ENCODE peak calls at places on chromosomes 6 and 20, in four cellular contexts. F, V, U and T are unnamed samples.

GRCh38 chr20:9147553-9148024 is 78.7 kb downstream of the PLCB4 start:
- DNase-seq in F (peak), V (peak), U (no peak), T (peak)

GRCh38 chr6:24016857-24017256 is 109.2 kb upstream of the NRSN1 start:
- DNase-seq in F (no peak), V (no peak), U (no peak), T (no peak)

GRCh38 chr20:53578492-53579222 is 15.0 kb downstream of the ZNF217 start:
- DNase-seq in F (peak), V (peak), U (no peak), T (peak)

GRCh38 chr20:22567944-22568871 is 16.2 kb downstream of the FOXA2 start:
- DNase-seq in F (no peak), V (no peak), U (no peak), T (no peak)

GRCh38 chr6:104014560-104014959 is 845.2 kb downstream of the HACE1 start:
- DNase-seq in F (no peak), V (no peak), U (no peak), T (no peak)

GRCh38 chr6:158799051-158799792 is 19.9 kb downstream of the EZR start:
- DNase-seq in F (no peak), V (peak), U (no peak), T (no peak)

GRCh38 chr6:123295181-123295580 is 299.1 kb downstream of the CLVS2 start:
- DNase-seq in F (no peak), V (no peak), U (no peak), T (no peak)

GRCh38 chr6:158164564-158164963 is 3.5 kb downstream of the SERAC1 start:
- DNase-seq in F (no peak), V (no peak), U (no peak), T (no peak)

GRCh38 chr20:44384423-44385027 is 29.0 kb downstream of the HNF4A start:
- DNase-seq in F (no peak), V (peak), U (peak), T (no peak)

GRCh38 chr6:135675862-135676261 is 175.6 kb upstream of the PDE7B start:
- DNase-seq in F (peak), V (peak), U (no peak), T (no peak)

GRCh38 chr6:66159937-66160336 is 452.9 kb upstream of the EYS start:
- DNase-seq in F (no peak), V (no peak), U (no peak), T (no peak)

GRCh38 chr6:28947831-28948270 is 24.1 kb upstream of the TRIM27 start:
- DNase-seq in F (no peak), V (peak), U (no peak), T (no peak)

GRCh38 chr6:115782612-115783011 is 278.1 kb downstream of the FRK start:
- DNase-seq in F (no peak), V (no peak), U (no peak), T (no peak)
- H3K4me3 ChIP-seq in F (no peak), V (no peak), U (no peak), T (no peak)

GRCh38 chr20:3679749-3680700 is 1.8 kb downstream of the ADAM33 start:
- DNase-seq in F (peak), V (peak), U (peak), T (peak)

GRCh38 chr20:3680701-3681351 is 984 bp downstream of the ADAM33 start:
- DNase-seq in F (no peak), V (no peak), U (no peak), T (no peak)

GRCh38 chr20:3681931-3682820 is at the start of gene ADAM33:
- DNase-seq in F (no peak), V (no peak), U (no peak), T (no peak)

GRCh38 chr20:3678893-3679720 is 2.7 kb downstream of the ADAM33 start:
- DNase-seq in F (peak), V (no peak), U (no peak), T (no peak)

DNA sequence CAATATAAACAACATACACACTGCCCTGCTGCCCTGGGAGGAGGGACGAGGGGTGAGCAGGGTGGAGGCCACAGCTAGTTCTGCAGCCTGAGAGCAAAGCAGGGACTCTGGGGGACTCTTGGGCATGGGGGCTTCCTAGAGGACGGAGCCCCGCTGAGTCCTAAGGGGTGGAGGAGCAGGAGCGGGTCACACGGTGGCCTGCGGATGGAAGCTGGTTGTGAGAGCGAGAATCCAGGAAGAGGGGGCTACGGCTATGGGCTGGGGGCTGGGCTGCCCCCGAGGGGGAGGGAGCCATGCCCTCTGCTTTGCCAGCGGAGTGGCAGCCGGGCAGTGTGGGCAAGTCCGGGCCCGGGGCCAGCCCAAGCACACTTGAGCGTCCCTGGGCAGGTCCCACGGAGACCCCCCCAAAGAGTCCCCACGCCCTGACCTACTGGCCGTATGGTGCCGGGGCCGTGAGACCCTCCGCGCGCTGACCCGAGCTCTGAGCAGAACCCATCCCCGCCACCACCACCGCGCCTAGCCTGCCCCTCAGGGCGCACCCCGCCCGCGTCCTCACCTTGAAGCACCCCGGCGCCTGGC is 369 bp downstream of the ADAM33 start:
- DNase-seq in F (no peak), V (no peak), U (no peak), T (no peak)
- H3K4me3 ChIP-seq in F (peak), V (peak), U (peak), T (peak)

DNA sequence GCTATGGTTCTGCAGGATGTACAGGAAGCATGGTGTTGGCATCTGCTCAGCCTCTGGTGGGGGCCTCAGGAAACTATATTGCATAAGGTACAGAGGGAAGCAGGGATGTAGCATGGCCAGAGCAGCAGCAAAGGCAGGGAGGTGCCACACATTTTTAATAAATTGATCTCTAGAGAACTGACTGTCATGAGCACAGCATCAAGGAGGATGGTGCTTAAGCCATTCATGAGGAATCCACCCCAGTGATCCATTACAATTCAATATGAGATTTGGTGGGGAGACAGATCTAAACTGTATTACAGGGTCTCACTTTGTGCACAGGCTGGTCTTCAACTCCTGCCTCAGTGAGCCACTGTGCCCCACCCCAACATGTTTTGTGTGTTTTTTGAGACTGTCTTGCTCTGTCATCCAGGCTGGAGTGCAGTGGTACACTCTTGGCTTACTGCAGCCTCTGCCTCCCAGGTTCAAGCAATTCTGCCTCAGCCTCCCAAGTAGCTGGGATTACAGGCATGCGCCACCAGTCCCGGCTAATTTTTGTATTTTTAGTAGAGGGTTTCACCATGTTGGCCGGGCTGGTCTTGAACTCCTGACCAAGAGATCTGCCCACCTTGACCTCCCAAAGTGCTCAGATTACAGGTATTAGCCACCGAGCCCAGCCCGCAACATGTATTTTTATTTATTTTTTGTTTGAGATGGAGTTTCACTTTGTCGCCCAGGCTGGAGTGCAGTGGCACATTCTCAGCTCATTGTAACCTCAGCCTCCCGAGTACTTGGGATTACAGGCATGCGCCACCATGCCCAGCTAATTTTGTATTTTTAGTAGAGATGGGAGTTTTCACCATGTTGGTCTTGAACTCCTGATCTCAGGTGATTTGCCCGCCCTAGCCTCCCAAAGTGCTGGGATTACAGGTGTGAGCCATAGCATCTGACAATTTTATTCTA is 10.3 kb downstream of the HSPA1B start:
- DNase-seq in F (no peak), V (no peak), U (no peak), T (no peak)
- H3K4me3 ChIP-seq in F (peak), V (peak), U (peak), T (peak)

GRCh38 chr6:69581576-69581975 is 215.2 kb downstream of the LMBRD1 start:
- DNase-seq in F (no peak), V (no peak), U (no peak), T (no peak)

GRCh38 chr6:69580696-69581095 is 216.1 kb downstream of the LMBRD1 start:
- DNase-seq in F (no peak), V (no peak), U (no peak), T (no peak)

GRCh38 chr6:69578366-69578890 is 218.4 kb downstream of the LMBRD1 start:
- DNase-seq in F (no peak), V (no peak), U (no peak), T (no peak)
- H3K4me3 ChIP-seq in F (no peak), V (no peak), U (no peak), T (no peak)

GRCh38 chr6:79520534-79520933 is 16.7 kb downstream of the LCA5 start:
- DNase-seq in F (no peak), V (no peak), U (no peak), T (no peak)

GRCh38 chr6:79526897-79527296 is 10.3 kb downstream of the LCA5 start:
- DNase-seq in F (no peak), V (no peak), U (no peak), T (no peak)

GRCh38 chr6:79525272-79526100 is 11.7 kb downstream of the LCA5 start:
- DNase-seq in F (no peak), V (peak), U (no peak), T (peak)

GRCh38 chr6:79522609-79523008 is 14.6 kb downstream of the LCA5 start:
- DNase-seq in F (no peak), V (no peak), U (no peak), T (no peak)

DNA sequence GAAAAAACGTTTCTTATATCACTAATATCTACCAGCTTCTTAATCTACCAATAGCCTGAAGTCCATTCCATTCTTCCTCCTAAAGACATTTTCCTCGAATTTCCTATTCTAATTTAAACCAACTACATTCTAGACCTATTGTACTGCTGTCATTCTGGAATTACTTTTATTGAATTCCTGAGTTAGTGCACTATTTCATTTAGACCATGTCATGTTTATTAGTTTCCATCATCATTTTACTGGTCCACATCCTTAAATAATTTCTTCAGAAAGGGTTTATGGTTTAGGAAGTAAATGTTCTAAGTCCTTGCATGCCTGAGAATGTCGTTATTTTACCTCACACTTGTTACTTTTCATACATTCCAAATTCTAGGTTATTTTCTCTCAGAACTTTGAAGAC is 13.2 kb downstream of the LCA5 start:
- DNase-seq in F (no peak), V (no peak), U (no peak), T (no peak)
- H3K4me3 ChIP-seq in F (no peak), V (no peak), U (no peak), T (no peak)